ENCODE peak calls at places on chromosomes 4 and X, in eight cellular contexts. One of them, this sample, is unnamed.

GRCh38 chrX:22575161-22575845 is 302.6 kb downstream of the CBLL2 start:
- DNase-seq in esophagus squamous epithelium: no peak
- DNase-seq in AG04450: no peak
- DNase-seq in NB4: no peak
- DNase-seq in astrocyte: peak; percentile 47
- DNase-seq in heart right ventricle: no peak
- DNase-seq in GM06990: no peak
- DNase-seq in fibroblast of villous mesenchyme: no peak
- DNase-seq in this sample: peak; percentile 44

GRCh38 chr4:40289366-40290188 is 45.6 kb upstream of the CHRNA9 start:
- DNase-seq in astrocyte: peak; percentile 35
- DNase-seq in AG04450: no peak
- DNase-seq in GM06990: no peak
- DNase-seq in fibroblast of villous mesenchyme: no peak
- DNase-seq in NB4: peak; percentile 71
- DNase-seq in esophagus squamous epithelium: no peak
- DNase-seq in heart right ventricle: no peak
- DNase-seq in this sample: peak; percentile 38

GRCh38 chr4:13455411-13455810 is 28.7 kb downstream of the RAB28 start:
- DNase-seq in esophagus squamous epithelium: no peak
- DNase-seq in fibroblast of villous mesenchyme: no peak
- DNase-seq in AG04450: peak; percentile 18
- DNase-seq in GM06990: no peak
- DNase-seq in astrocyte: peak; percentile 76
- DNase-seq in NB4: no peak
- DNase-seq in heart right ventricle: no peak
- DNase-seq in this sample: no peak

GRCh38 chr4:101020956-101021355 is 326.4 kb downstream of the PPP3CA start:
- DNase-seq in NB4: peak; percentile 76
- DNase-seq in fibroblast of villous mesenchyme: peak; percentile 84
- DNase-seq in esophagus squamous epithelium: no peak
- DNase-seq in GM06990: peak; percentile 42
- DNase-seq in heart right ventricle: no peak
- DNase-seq in AG04450: peak; percentile 18
- DNase-seq in astrocyte: peak; percentile 76
- DNase-seq in this sample: peak; percentile 84

GRCh38 chr4:140137654-140138053 is 16.3 kb downstream of the MAML3 start:
- DNase-seq in astrocyte: peak; percentile 78
- DNase-seq in fibroblast of villous mesenchyme: peak; percentile 45
- DNase-seq in heart right ventricle: no peak
- DNase-seq in NB4: no peak
- DNase-seq in AG04450: no peak
- DNase-seq in esophagus squamous epithelium: no peak
- DNase-seq in GM06990: no peak
- DNase-seq in this sample: no peak

GRCh38 chr4:181962321-181962720 is 280.9 kb upstream of the TENM3 start:
- DNase-seq in astrocyte: peak; percentile 61
- DNase-seq in AG04450: no peak
- DNase-seq in heart right ventricle: no peak
- DNase-seq in GM06990: no peak
- DNase-seq in fibroblast of villous mesenchyme: no peak
- DNase-seq in esophagus squamous epithelium: no peak
- DNase-seq in NB4: no peak
- DNase-seq in this sample: no peak

GRCh38 chr4:155999743-156000142 is 46.1 kb upstream of the CTSO start:
- DNase-seq in heart right ventricle: peak; percentile 13
- DNase-seq in astrocyte: no peak
- DNase-seq in GM06990: no peak
- DNase-seq in NB4: no peak
- DNase-seq in esophagus squamous epithelium: no peak
- DNase-seq in fibroblast of villous mesenchyme: peak; percentile 2
- DNase-seq in AG04450: no peak
- DNase-seq in this sample: no peak

GRCh38 chr4:148021706-148022105 is 289.8 kb downstream of the ARHGAP10 start:
- DNase-seq in astrocyte: no peak
- DNase-seq in NB4: no peak
- DNase-seq in esophagus squamous epithelium: no peak
- DNase-seq in fibroblast of villous mesenchyme: no peak
- DNase-seq in GM06990: no peak
- DNase-seq in AG04450: no peak
- DNase-seq in heart right ventricle: no peak
- DNase-seq in this sample: no peak

GRCh38 chr4:90027565-90027964 is 99.6 kb upstream of the CCSER1 start:
- DNase-seq in astrocyte: no peak
- DNase-seq in GM06990: no peak
- DNase-seq in heart right ventricle: no peak
- DNase-seq in esophagus squamous epithelium: no peak
- DNase-seq in NB4: no peak
- DNase-seq in fibroblast of villous mesenchyme: no peak
- DNase-seq in AG04450: no peak
- DNase-seq in this sample: no peak

GRCh38 chr4:124526321-124526720 is 186.2 kb downstream of the ANKRD50 start:
- DNase-seq in astrocyte: no peak
- DNase-seq in fibroblast of villous mesenchyme: peak; percentile 6
- DNase-seq in AG04450: no peak
- DNase-seq in GM06990: no peak
- DNase-seq in NB4: no peak
- DNase-seq in heart right ventricle: no peak
- DNase-seq in esophagus squamous epithelium: no peak
- DNase-seq in this sample: no peak

GRCh38 chrX:132704769-132705168 is 215.9 kb upstream of the MBNL3 start:
- DNase-seq in astrocyte: no peak
- DNase-seq in esophagus squamous epithelium: no peak
- DNase-seq in heart right ventricle: no peak
- DNase-seq in AG04450: no peak
- DNase-seq in GM06990: no peak
- DNase-seq in fibroblast of villous mesenchyme: no peak
- DNase-seq in NB4: no peak
- DNase-seq in this sample: no peak

GRCh38 chrX:68199062-68199848 is 234.0 kb downstream of the OPHN1 start:
- DNase-seq in esophagus squamous epithelium: no peak
- DNase-seq in GM06990: no peak
- DNase-seq in NB4: no peak
- DNase-seq in fibroblast of villous mesenchyme: no peak
- DNase-seq in heart right ventricle: no peak
- DNase-seq in AG04450: no peak
- DNase-seq in astrocyte: no peak
- DNase-seq in this sample: peak; percentile 21

GRCh38 chr4:46392421-46392820 is 2.5 kb upstream of the GABRA2 start:
- DNase-seq in AG04450: no peak
- DNase-seq in astrocyte: no peak
- DNase-seq in heart right ventricle: no peak
- DNase-seq in NB4: no peak
- DNase-seq in GM06990: no peak
- DNase-seq in fibroblast of villous mesenchyme: no peak
- DNase-seq in esophagus squamous epithelium: no peak
- DNase-seq in this sample: peak; percentile 32

GRCh38 chr4:2592572-2592971 is 56.1 kb downstream of the FAM193A start:
- DNase-seq in heart right ventricle: no peak
- DNase-seq in esophagus squamous epithelium: no peak
- DNase-seq in AG04450: no peak
- DNase-seq in fibroblast of villous mesenchyme: no peak
- DNase-seq in NB4: peak; percentile 48
- DNase-seq in GM06990: no peak
- DNase-seq in astrocyte: no peak
- DNase-seq in this sample: no peak

GRCh38 chr4:17817027-17817426 is 6.2 kb downstream of the NCAPG start:
- DNase-seq in GM06990: peak; percentile 30
- DNase-seq in astrocyte: peak; percentile 62
- DNase-seq in NB4: peak; percentile 71
- DNase-seq in fibroblast of villous mesenchyme: peak; percentile 81
- DNase-seq in heart right ventricle: no peak
- DNase-seq in esophagus squamous epithelium: no peak
- DNase-seq in AG04450: peak; percentile 47
- DNase-seq in this sample: peak; percentile 63

DNA sequence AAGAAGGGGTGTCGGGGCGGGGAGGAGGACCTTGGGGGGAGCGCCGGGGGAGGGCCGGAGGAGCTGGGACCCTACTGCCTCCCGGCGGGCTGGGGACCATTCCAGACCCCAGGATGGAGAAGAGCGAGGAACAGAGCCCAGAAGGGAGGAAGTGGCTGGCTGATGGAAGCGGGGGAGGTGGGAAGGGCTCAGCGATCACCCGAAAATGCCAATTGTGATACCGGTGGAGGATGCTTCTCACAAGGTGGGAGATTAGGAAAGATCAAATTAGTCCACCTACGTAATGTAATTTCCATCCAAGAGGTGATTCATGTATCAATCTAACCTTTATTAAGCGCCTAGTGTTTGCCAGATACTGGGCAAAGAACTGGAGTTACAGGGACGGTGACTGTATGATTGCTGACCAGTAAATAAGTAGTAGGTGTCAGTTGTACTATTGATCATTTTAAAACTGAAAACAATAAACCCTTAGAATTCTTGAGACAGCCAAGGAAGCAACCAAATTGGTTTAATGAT is 456 bp upstream of the RAI2 start:
- DNase-seq in heart right ventricle: no peak
- DNase-seq in astrocyte: no peak
- DNase-seq in esophagus squamous epithelium: no peak
- DNase-seq in AG04450: no peak
- DNase-seq in NB4: no peak
- DNase-seq in GM06990: no peak
- DNase-seq in fibroblast of villous mesenchyme: no peak
- DNase-seq in this sample: no peak
- H3K4me3 ChIP-seq in heart right ventricle: peak overlapping the region; percentile 56
- H3K4me3 ChIP-seq in astrocyte: no peak overlapping the region
- H3K4me3 ChIP-seq in esophagus squamous epithelium: peak overlapping the region; percentile 57
- H3K4me3 ChIP-seq in AG04450: no peak overlapping the region
- H3K4me3 ChIP-seq in NB4: no peak overlapping the region
- H3K4me3 ChIP-seq in GM06990: no peak overlapping the region
- H3K4me3 ChIP-seq in fibroblast of villous mesenchyme: no peak overlapping the region
- H3K4me3 ChIP-seq in this sample: no peak overlapping the region

GRCh38 chr4:38858097-38858420 is 1.4 kb upstream of the TLR6 start:
- DNase-seq in AG04450: no peak
- DNase-seq in astrocyte: no peak
- DNase-seq in GM06990: no peak
- DNase-seq in esophagus squamous epithelium: no peak
- DNase-seq in heart right ventricle: no peak
- DNase-seq in NB4: no peak
- DNase-seq in fibroblast of villous mesenchyme: no peak
- DNase-seq in this sample: no peak

GRCh38 chr4:38856046-38856445 is 571 bp downstream of the TLR6 start:
- DNase-seq in GM06990: peak; percentile 46
- DNase-seq in NB4: peak; percentile 77
- DNase-seq in AG04450: no peak
- DNase-seq in heart right ventricle: no peak
- DNase-seq in esophagus squamous epithelium: no peak
- DNase-seq in astrocyte: no peak
- DNase-seq in fibroblast of villous mesenchyme: no peak
- DNase-seq in this sample: no peak

GRCh38 chr4:38859501-38859900 is 2.9 kb upstream of the TLR6 start:
- DNase-seq in esophagus squamous epithelium: no peak
- DNase-seq in heart right ventricle: no peak
- DNase-seq in fibroblast of villous mesenchyme: no peak
- DNase-seq in GM06990: no peak
- DNase-seq in AG04450: no peak
- DNase-seq in astrocyte: no peak
- DNase-seq in NB4: no peak
- DNase-seq in this sample: no peak

GRCh38 chr4:38856524-38857337 is at the start of gene TLR6:
- DNase-seq in NB4: peak; percentile 89
- DNase-seq in fibroblast of villous mesenchyme: peak; percentile 67
- DNase-seq in esophagus squamous epithelium: no peak
- DNase-seq in astrocyte: no peak
- DNase-seq in heart right ventricle: no peak
- DNase-seq in AG04450: no peak
- DNase-seq in GM06990: peak; percentile 72
- DNase-seq in this sample: peak; percentile 79

DNA sequence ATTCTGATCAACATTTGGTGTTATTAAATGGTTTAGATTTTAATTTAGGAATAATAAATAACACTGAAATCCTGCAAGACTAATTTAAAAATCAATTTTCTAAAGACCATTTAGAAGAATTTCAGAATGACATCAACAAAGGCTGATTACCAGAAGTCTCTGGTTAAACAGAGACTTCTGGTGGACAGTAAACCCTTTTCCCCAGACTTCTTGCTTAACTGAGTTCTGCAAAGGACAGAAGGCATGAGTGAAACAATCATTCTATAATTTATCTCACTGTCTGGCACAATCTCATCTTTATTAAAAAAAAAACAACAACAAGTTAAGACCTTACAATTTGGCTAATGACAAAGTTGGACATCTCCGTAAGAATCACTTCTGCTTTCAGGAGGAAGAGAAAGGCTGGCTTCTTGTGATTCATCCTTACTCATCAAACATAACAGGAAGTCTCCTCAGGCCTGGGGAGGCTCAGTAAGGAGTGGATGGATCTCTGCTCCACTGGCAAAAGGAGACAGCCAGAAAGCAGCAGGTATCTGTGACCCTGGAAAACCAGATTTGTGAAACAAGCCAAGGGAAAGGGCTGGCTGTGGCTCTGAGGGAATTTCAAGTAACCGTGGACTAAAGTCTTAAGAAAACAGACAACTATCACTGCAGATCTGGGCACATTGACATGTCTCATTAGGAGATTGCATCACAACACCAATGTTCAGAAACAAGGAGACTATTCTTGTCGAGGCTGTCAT is 908 bp upstream of the TLR6 start:
- DNase-seq in esophagus squamous epithelium: peak; percentile 12
- DNase-seq in NB4: peak; percentile 97
- DNase-seq in heart right ventricle: no peak
- DNase-seq in fibroblast of villous mesenchyme: peak; percentile 90
- DNase-seq in astrocyte: peak; percentile 88
- DNase-seq in GM06990: peak; percentile 79
- DNase-seq in AG04450: peak; percentile 55
- DNase-seq in this sample: peak; percentile 96
- H3K4me3 ChIP-seq in esophagus squamous epithelium: no peak overlapping the region
- H3K4me3 ChIP-seq in NB4: peak overlapping the region; percentile 71
- H3K4me3 ChIP-seq in heart right ventricle: no peak overlapping the region
- H3K4me3 ChIP-seq in fibroblast of villous mesenchyme: no peak overlapping the region
- H3K4me3 ChIP-seq in astrocyte: peak overlapping the region; percentile 43
- H3K4me3 ChIP-seq in GM06990: no peak overlapping the region
- H3K4me3 ChIP-seq in AG04450: peak overlapping the region; percentile 20
- H3K4me3 ChIP-seq in this sample: no peak overlapping the region

DNA sequence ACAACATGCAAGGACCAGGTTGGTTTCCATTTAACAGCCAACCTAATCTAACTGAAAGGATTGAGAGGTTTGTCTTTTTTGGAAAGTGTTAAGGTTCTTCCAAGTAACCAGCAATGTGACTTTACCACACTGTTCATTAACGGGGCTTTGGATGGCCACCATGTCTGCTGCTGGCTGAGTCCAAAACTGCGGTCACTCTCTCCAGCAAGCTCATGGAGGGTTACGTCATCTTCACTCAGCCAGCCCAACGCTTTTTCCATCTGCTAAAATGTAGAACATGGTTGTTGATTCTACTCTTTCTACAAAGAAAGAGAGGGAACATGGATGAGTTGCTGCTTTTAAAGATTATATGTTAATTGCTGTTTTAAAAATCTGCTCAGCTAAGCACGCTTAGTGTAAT is 11.0 kb downstream of the PKD2 start:
- DNase-seq in heart right ventricle: no peak
- DNase-seq in esophagus squamous epithelium: no peak
- DNase-seq in GM06990: no peak
- DNase-seq in AG04450: peak; percentile 13
- DNase-seq in fibroblast of villous mesenchyme: peak; percentile 70
- DNase-seq in NB4: peak; percentile 43
- DNase-seq in astrocyte: peak; percentile 74
- DNase-seq in this sample: no peak
- H3K4me3 ChIP-seq in heart right ventricle: no peak overlapping the region
- H3K4me3 ChIP-seq in esophagus squamous epithelium: no peak overlapping the region
- H3K4me3 ChIP-seq in GM06990: no peak overlapping the region
- H3K4me3 ChIP-seq in AG04450: no peak overlapping the region
- H3K4me3 ChIP-seq in fibroblast of villous mesenchyme: peak overlapping the region; percentile 6
- H3K4me3 ChIP-seq in NB4: no peak overlapping the region
- H3K4me3 ChIP-seq in astrocyte: no peak overlapping the region
- H3K4me3 ChIP-seq in this sample: no peak overlapping the region

GRCh38 chr4:1310031-1310795 is 20.5 kb downstream of the MAEA start:
- DNase-seq in astrocyte: no peak
- DNase-seq in heart right ventricle: no peak
- DNase-seq in esophagus squamous epithelium: no peak
- DNase-seq in NB4: no peak
- DNase-seq in GM06990: no peak
- DNase-seq in fibroblast of villous mesenchyme: no peak
- DNase-seq in AG04450: no peak
- DNase-seq in this sample: peak; percentile 78
- H3K4me3 ChIP-seq in astrocyte: peak overlapping the region; percentile 45
- H3K4me3 ChIP-seq in heart right ventricle: peak overlapping the region; percentile 50
- H3K4me3 ChIP-seq in esophagus squamous epithelium: peak overlapping the region; percentile 42
- H3K4me3 ChIP-seq in NB4: no peak overlapping the region
- H3K4me3 ChIP-seq in GM06990: no peak overlapping the region
- H3K4me3 ChIP-seq in fibroblast of villous mesenchyme: peak overlapping the region; percentile 61
- H3K4me3 ChIP-seq in AG04450: peak overlapping the region; percentile 63
- H3K4me3 ChIP-seq in this sample: peak overlapping the region; percentile 25